ENCODE peak calls at places on chromosomes 3 and 15, in seven cellular contexts. M is neuronal stem cell, P is mesendoderm, S is IMR-90, I is H1, F is H9, K is trophoblast cell. E is an unnamed sample.
A peak's percentile ranks its signal among the peaks of the same experiment; 100 is the strongest.

GRCh38 chr15:52288051-52288942 is 7.3 kb downstream of the MYO5C start:
- DNase-seq in F (no peak), K (peak; percentile 76), I (no peak), M (no peak), S (peak; percentile 46), P (peak; percentile 41), E (peak; percentile 25)

GRCh38 chr3:145094355-145094941 is 1066.5 kb downstream of the PLOD2 start:
- DNase-seq in I (no peak), S (peak; percentile 54), K (no peak), P (peak; percentile 55), F (no peak), M (peak; percentile 21), E (peak; percentile 89)

GRCh38 chr3:150408232-150409124 is at the start of gene TSC22D2:
- DNase-seq in S (peak; percentile 92), I (no peak), F (peak; percentile 93), P (peak; percentile 90), K (peak; percentile 95), M (peak; percentile 90), E (peak; percentile 92)

GRCh38 chr3:39814007-39814406 is 4.6 kb downstream of the MYRIP start:
- DNase-seq in F (no peak), I (no peak), S (no peak), K (no peak), M (no peak), P (no peak), E (no peak)

GRCh38 chr3:71890356-71890931 is 105.5 kb upstream of the PROK2 start:
- DNase-seq in S (no peak), I (no peak), F (no peak), K (no peak), M (no peak), P (no peak), E (no peak)

GRCh38 chr15:78804391-78804792 is 6.9 kb downstream of the ADAMTS7 start:
- DNase-seq in M (no peak), K (no peak), P (peak; percentile 26), S (no peak), I (peak; percentile 46), F (peak; percentile 58), E (no peak)

GRCh38 chr15:35304389-35304788 is 219.3 kb upstream of the NANOGP8 start:
- DNase-seq in K (no peak), M (no peak), F (no peak), P (no peak), I (no peak), S (no peak), E (no peak)

GRCh38 chr15:88218557-88219214 is 37.9 kb downstream of the NTRK3 start:
- DNase-seq in F (no peak), P (no peak), M (no peak), I (no peak), K (no peak), S (no peak), E (no peak)

GRCh38 chr3:197398301-197398878 is 100.0 kb upstream of the DLG1 start:
- DNase-seq in M (no peak), F (no peak), P (no peak), K (no peak), I (no peak), S (no peak), E (no peak)

GRCh38 chr15:64464271-64465005 is 4.1 kb downstream of the ZNF609 start:
- DNase-seq in P (no peak), K (no peak), I (no peak), S (peak; percentile 56), M (no peak), F (no peak), E (no peak)

GRCh38 chr3:61589856-61590255 is 28.5 kb downstream of the PTPRG start:
- DNase-seq in F (no peak), S (peak; percentile 82), M (no peak), I (no peak), P (no peak), K (no peak), E (peak; percentile 15)
- H2BK120ac ChIP-seq in F (no peak overlapping the region), S (peak overlapping the region; percentile 80), M (no peak overlapping the region), I (no peak overlapping the region), P (no peak overlapping the region), K (no peak overlapping the region), E (no peak overlapping the region)

GRCh38 chr15:56385908-56386307 is 20.7 kb downstream of the TEX9 start:
- DNase-seq in S (no peak), I (no peak), P (no peak), K (no peak), M (no peak), F (no peak), E (no peak)

GRCh38 chr15:56393277-56393676 is 28.1 kb downstream of the TEX9 start:
- DNase-seq in P (no peak), K (no peak), M (no peak), F (no peak), I (no peak), S (no peak), E (no peak)

DNA sequence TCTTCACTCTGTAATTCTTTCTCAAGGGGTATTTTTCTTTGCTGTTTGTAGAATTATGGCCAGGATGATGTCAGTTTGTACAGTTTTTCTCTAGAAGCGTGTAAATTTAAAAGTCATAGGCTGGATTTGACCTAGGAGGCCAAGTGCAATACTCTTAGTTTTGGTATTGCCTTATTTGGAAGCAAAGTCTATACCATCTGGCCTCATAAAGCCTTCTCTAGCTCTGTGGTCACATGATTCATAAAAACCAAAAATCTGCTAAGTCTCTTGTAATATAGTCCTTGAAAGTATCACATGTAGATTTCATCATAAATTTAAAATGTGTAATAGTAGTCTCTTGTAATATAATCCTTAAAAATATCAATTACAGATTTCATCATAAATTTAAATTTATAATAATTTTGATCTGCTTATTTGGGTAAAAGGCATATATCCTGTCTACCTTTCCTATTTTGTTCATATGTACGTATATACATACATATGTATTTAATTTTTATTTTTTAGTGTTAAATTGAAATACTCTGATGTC is 25.6 kb downstream of the TEX9 start:
- DNase-seq in P (no peak), K (no peak), I (no peak), M (no peak), F (no peak), S (peak; percentile 5), E (no peak)
- H2BK120ac ChIP-seq in P (no peak overlapping the region), K (no peak overlapping the region), I (no peak overlapping the region), M (no peak overlapping the region), F (no peak overlapping the region), S (no peak overlapping the region), E (no peak overlapping the region)

DNA sequence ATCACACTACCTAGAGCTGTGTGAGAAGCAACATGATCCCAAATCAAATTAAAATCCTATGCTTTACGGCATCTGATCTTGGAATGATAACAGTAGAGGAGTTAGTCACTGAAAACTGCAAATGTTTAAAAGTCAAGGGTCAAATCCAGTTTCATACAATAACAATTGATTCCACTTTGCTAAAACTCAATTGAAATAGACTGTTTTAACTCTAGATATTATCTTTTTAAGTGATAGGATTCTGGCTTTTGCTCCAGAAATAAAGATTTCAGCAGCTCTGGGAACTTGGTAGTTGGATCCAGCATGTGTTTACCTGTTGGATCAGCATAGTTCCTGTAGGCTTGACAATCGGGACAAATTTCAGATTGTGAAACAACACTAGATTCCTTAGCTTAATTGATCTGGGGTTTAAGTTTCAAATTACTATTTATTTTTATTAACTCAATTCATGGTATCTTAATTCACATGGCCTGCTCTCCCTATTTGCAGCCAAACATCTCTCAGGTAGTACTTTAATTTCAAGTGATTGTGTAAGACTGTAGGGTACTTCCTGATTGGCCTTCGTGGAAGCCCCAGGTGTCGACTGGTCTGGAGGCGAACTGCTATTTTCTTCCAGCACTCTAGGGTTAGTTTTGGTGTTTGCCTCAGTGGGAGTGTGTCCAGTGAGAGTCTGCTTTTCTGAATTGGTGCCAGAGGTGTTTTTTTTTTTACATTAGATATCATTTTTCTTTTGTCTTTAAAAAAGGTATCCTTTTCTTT is 16.6 kb downstream of the NFKBIZ start:
- DNase-seq in S (peak; percentile 57), F (peak; percentile 48), K (no peak), M (no peak), I (no peak), P (peak; percentile 54), E (peak; percentile 31)
- H2BK120ac ChIP-seq in S (no peak overlapping the region), F (no peak overlapping the region), K (no peak overlapping the region), M (no peak overlapping the region), I (no peak overlapping the region), P (no peak overlapping the region), E (no peak overlapping the region)

GRCh38 chr15:59830143-59830542 is 141.0 kb upstream of the BNIP2 start:
- DNase-seq in P (no peak), S (no peak), F (no peak), M (no peak), K (no peak), I (no peak), E (no peak)

GRCh38 chr15:59828871-59829270 is 139.8 kb upstream of the BNIP2 start:
- DNase-seq in S (no peak), F (no peak), P (no peak), K (peak; percentile 69), I (no peak), M (no peak), E (no peak)

GRCh38 chr15:59828262-59828661 is 139.1 kb upstream of the BNIP2 start:
- DNase-seq in P (no peak), K (no peak), S (no peak), F (no peak), M (no peak), I (no peak), E (no peak)

GRCh38 chr15:59833366-59833765 is 144.2 kb upstream of the BNIP2 start:
- DNase-seq in I (no peak), F (no peak), M (no peak), K (no peak), S (no peak), P (no peak), E (no peak)

DNA sequence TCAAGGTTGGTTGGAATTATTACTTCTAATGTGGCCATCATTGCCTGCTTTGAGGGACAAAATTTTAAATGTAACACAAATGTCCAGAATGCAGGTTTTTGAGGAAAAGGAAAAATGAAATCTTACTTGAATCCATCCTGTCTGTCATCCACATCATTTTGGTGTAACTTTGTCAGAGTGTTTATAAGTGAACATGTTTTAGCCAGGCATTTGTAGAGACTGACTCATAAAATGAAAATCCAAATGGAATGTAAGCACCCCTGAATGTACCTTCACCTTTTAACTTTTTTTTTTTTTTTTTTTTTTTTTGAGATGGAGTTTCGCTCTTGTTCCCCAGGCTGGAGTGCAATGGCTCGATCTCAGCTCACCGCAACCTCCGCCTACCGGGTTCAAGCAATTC is 141.8 kb upstream of the BNIP2 start:
- DNase-seq in K (no peak), M (no peak), I (no peak), F (no peak), S (no peak), P (no peak), E (no peak)
- H2BK120ac ChIP-seq in K (no peak overlapping the region), M (no peak overlapping the region), I (no peak overlapping the region), F (no peak overlapping the region), S (no peak overlapping the region), P (no peak overlapping the region), E (no peak overlapping the region)

DNA sequence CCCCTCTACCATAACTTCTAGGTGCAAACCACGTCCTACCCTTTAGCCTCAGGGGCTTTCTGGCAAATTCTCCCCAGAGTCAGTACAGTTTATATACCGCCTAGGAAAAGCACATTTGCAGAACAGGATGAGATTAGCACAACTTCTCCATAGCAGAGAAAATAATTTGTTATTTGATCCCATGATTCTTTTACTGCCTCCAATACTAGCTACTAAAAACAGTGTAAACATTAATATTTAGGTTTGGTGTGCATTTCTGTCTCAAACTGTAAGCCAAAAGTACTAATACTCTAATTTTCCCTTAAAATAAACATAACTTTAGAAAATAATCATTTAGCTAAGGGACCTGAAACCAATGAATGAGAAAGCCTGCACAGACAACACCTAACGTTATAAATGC is 4.5 kb downstream of the CPEB1 start:
- DNase-seq in F (no peak), S (no peak), I (no peak), P (no peak), K (no peak), M (no peak), E (no peak)
- H2BK120ac ChIP-seq in F (no peak overlapping the region), S (no peak overlapping the region), I (no peak overlapping the region), P (no peak overlapping the region), K (no peak overlapping the region), M (no peak overlapping the region), E (no peak overlapping the region)

E was measured in mesenchymal stem cell.